ENCODE peak calls at places on chromosomes 6 and 20, in ten cellular contexts. One of them, this sample, is unnamed.

GRCh38 chr20:62068997-62069396 is 3.3 kb upstream of the TAF4 start:
- DNase-seq in aorta: no peak
- DNase-seq in tibial nerve: no peak
- DNase-seq in iPS DF 6.9: no peak
- DNase-seq in transverse colon: peak; percentile 22
- DNase-seq in testis: no peak
- DNase-seq in kidney: no peak
- DNase-seq in CD8-positive, alpha-beta T cell: no peak
- DNase-seq in psoas muscle: no peak
- DNase-seq in naive thymus-derived CD4-positive, alpha-beta T cell: no peak
- DNase-seq in this sample: peak; percentile 20

GRCh38 chr6:33410711-33411631 is at the start of gene PHF1:
- DNase-seq in naive thymus-derived CD4-positive, alpha-beta T cell: no peak
- DNase-seq in CD8-positive, alpha-beta T cell: no peak
- DNase-seq in testis: peak; percentile 42
- DNase-seq in psoas muscle: no peak
- DNase-seq in tibial nerve: no peak
- DNase-seq in aorta: peak; percentile 92
- DNase-seq in iPS DF 6.9: no peak
- DNase-seq in transverse colon: peak; percentile 84
- DNase-seq in kidney: peak; percentile 94
- DNase-seq in this sample: peak; percentile 96

GRCh38 chr20:36541227-36542018 is at the start of gene MYL9:
- DNase-seq in transverse colon: peak; percentile 89
- DNase-seq in aorta: peak; percentile 98
- DNase-seq in naive thymus-derived CD4-positive, alpha-beta T cell: no peak
- DNase-seq in psoas muscle: peak; percentile 91
- DNase-seq in testis: peak; percentile 97
- DNase-seq in tibial nerve: peak; percentile 94
- DNase-seq in iPS DF 6.9: no peak
- DNase-seq in kidney: peak; percentile 98
- DNase-seq in CD8-positive, alpha-beta T cell: no peak
- DNase-seq in this sample: peak; percentile 94

GRCh38 chr6:163670283-163670682 is 255.8 kb downstream of the QKI start:
- DNase-seq in naive thymus-derived CD4-positive, alpha-beta T cell: no peak
- DNase-seq in iPS DF 6.9: no peak
- DNase-seq in testis: no peak
- DNase-seq in aorta: no peak
- DNase-seq in transverse colon: no peak
- DNase-seq in tibial nerve: no peak
- DNase-seq in kidney: no peak
- DNase-seq in CD8-positive, alpha-beta T cell: no peak
- DNase-seq in psoas muscle: no peak
- DNase-seq in this sample: no peak

GRCh38 chr20:39214778-39215177 is 252.6 kb downstream of the DHX35 start:
- DNase-seq in aorta: no peak
- DNase-seq in psoas muscle: no peak
- DNase-seq in transverse colon: no peak
- DNase-seq in testis: no peak
- DNase-seq in iPS DF 6.9: no peak
- DNase-seq in kidney: no peak
- DNase-seq in naive thymus-derived CD4-positive, alpha-beta T cell: no peak
- DNase-seq in CD8-positive, alpha-beta T cell: no peak
- DNase-seq in tibial nerve: no peak
- DNase-seq in this sample: peak; percentile 29

GRCh38 chr6:39076993-39077535 is 28.5 kb downstream of the GLP1R start:
- DNase-seq in iPS DF 6.9: no peak
- DNase-seq in tibial nerve: no peak
- DNase-seq in psoas muscle: no peak
- DNase-seq in testis: no peak
- DNase-seq in CD8-positive, alpha-beta T cell: peak; percentile 32
- DNase-seq in aorta: no peak
- DNase-seq in transverse colon: no peak
- DNase-seq in kidney: no peak
- DNase-seq in naive thymus-derived CD4-positive, alpha-beta T cell: no peak
- DNase-seq in this sample: no peak

GRCh38 chr6:157813191-157813590 is 9.9 kb upstream of the SNX9 start:
- DNase-seq in aorta: no peak
- DNase-seq in kidney: no peak
- DNase-seq in naive thymus-derived CD4-positive, alpha-beta T cell: no peak
- DNase-seq in transverse colon: no peak
- DNase-seq in testis: peak; percentile 81
- DNase-seq in tibial nerve: no peak
- DNase-seq in CD8-positive, alpha-beta T cell: no peak
- DNase-seq in psoas muscle: no peak
- DNase-seq in iPS DF 6.9: no peak
- DNase-seq in this sample: no peak

GRCh38 chr20:40952231-40952630 is 76.4 kb upstream of the TOP1 start:
- DNase-seq in aorta: no peak
- DNase-seq in naive thymus-derived CD4-positive, alpha-beta T cell: no peak
- DNase-seq in CD8-positive, alpha-beta T cell: peak; percentile 29
- DNase-seq in transverse colon: no peak
- DNase-seq in kidney: no peak
- DNase-seq in iPS DF 6.9: no peak
- DNase-seq in psoas muscle: no peak
- DNase-seq in tibial nerve: no peak
- DNase-seq in testis: no peak
- DNase-seq in this sample: no peak

GRCh38 chr20:18138639-18139583 is 1.2 kb downstream of the KAT14 start:
- DNase-seq in kidney: no peak
- DNase-seq in iPS DF 6.9: no peak
- DNase-seq in aorta: no peak
- DNase-seq in naive thymus-derived CD4-positive, alpha-beta T cell: no peak
- DNase-seq in CD8-positive, alpha-beta T cell: no peak
- DNase-seq in transverse colon: no peak
- DNase-seq in psoas muscle: no peak
- DNase-seq in tibial nerve: no peak
- DNase-seq in testis: no peak
- DNase-seq in this sample: no peak

GRCh38 chr6:117481278-117481925 is 1.1 kb upstream of the DCBLD1 start:
- DNase-seq in iPS DF 6.9: no peak
- DNase-seq in testis: no peak
- DNase-seq in tibial nerve: no peak
- DNase-seq in kidney: no peak
- DNase-seq in psoas muscle: no peak
- DNase-seq in CD8-positive, alpha-beta T cell: peak; percentile 58
- DNase-seq in aorta: no peak
- DNase-seq in transverse colon: peak; percentile 51
- DNase-seq in naive thymus-derived CD4-positive, alpha-beta T cell: peak; percentile 11
- DNase-seq in this sample: peak; percentile 41

GRCh38 chr20:10971096-10971495 is 297.3 kb upstream of the JAG1 start:
- DNase-seq in aorta: no peak
- DNase-seq in transverse colon: no peak
- DNase-seq in tibial nerve: no peak
- DNase-seq in CD8-positive, alpha-beta T cell: no peak
- DNase-seq in testis: no peak
- DNase-seq in naive thymus-derived CD4-positive, alpha-beta T cell: no peak
- DNase-seq in kidney: no peak
- DNase-seq in iPS DF 6.9: no peak
- DNase-seq in psoas muscle: no peak
- DNase-seq in this sample: no peak

GRCh38 chr6:63574554-63574900 is 2.2 kb downstream of the LOC128125822 start:
- DNase-seq in tibial nerve: no peak
- DNase-seq in psoas muscle: no peak
- DNase-seq in CD8-positive, alpha-beta T cell: no peak
- DNase-seq in naive thymus-derived CD4-positive, alpha-beta T cell: no peak
- DNase-seq in transverse colon: no peak
- DNase-seq in testis: no peak
- DNase-seq in aorta: no peak
- DNase-seq in iPS DF 6.9: no peak
- DNase-seq in kidney: no peak
- DNase-seq in this sample: no peak

GRCh38 chr6:131122007-131122406 is 13.3 kb upstream of the AKAP7 start:
- DNase-seq in tibial nerve: no peak
- DNase-seq in psoas muscle: no peak
- DNase-seq in CD8-positive, alpha-beta T cell: no peak
- DNase-seq in transverse colon: no peak
- DNase-seq in aorta: no peak
- DNase-seq in kidney: no peak
- DNase-seq in iPS DF 6.9: no peak
- DNase-seq in naive thymus-derived CD4-positive, alpha-beta T cell: no peak
- DNase-seq in testis: no peak
- DNase-seq in this sample: no peak

GRCh38 chr6:7137335-7138106 is 29.8 kb downstream of the RREB1 start:
- DNase-seq in psoas muscle: peak; percentile 76
- DNase-seq in CD8-positive, alpha-beta T cell: peak; percentile 63
- DNase-seq in tibial nerve: no peak
- DNase-seq in iPS DF 6.9: no peak
- DNase-seq in aorta: no peak
- DNase-seq in naive thymus-derived CD4-positive, alpha-beta T cell: peak; percentile 62
- DNase-seq in kidney: no peak
- DNase-seq in transverse colon: peak; percentile 61
- DNase-seq in testis: peak; percentile 65
- DNase-seq in this sample: peak; percentile 56

GRCh38 chr6:164827537-164827936 is 481.9 kb downstream of the C6orf118 start:
- DNase-seq in kidney: no peak
- DNase-seq in iPS DF 6.9: no peak
- DNase-seq in aorta: no peak
- DNase-seq in tibial nerve: no peak
- DNase-seq in psoas muscle: no peak
- DNase-seq in testis: no peak
- DNase-seq in CD8-positive, alpha-beta T cell: no peak
- DNase-seq in naive thymus-derived CD4-positive, alpha-beta T cell: no peak
- DNase-seq in transverse colon: no peak
- DNase-seq in this sample: peak; percentile 1

GRCh38 chr20:33336375-33336774 is 53.4 kb downstream of the BPIFB1 start:
- DNase-seq in iPS DF 6.9: no peak
- DNase-seq in psoas muscle: no peak
- DNase-seq in naive thymus-derived CD4-positive, alpha-beta T cell: no peak
- DNase-seq in transverse colon: no peak
- DNase-seq in kidney: no peak
- DNase-seq in tibial nerve: no peak
- DNase-seq in testis: no peak
- DNase-seq in aorta: no peak
- DNase-seq in CD8-positive, alpha-beta T cell: no peak
- DNase-seq in this sample: no peak

GRCh38 chr6:26211963-26212362 is 124.7 kb downstream of the HFE start:
- DNase-seq in kidney: no peak
- DNase-seq in psoas muscle: no peak
- DNase-seq in testis: no peak
- DNase-seq in transverse colon: no peak
- DNase-seq in iPS DF 6.9: no peak
- DNase-seq in naive thymus-derived CD4-positive, alpha-beta T cell: no peak
- DNase-seq in CD8-positive, alpha-beta T cell: no peak
- DNase-seq in tibial nerve: no peak
- DNase-seq in aorta: no peak
- DNase-seq in this sample: no peak

GRCh38 chr6:47132724-47133123 is 90.6 kb upstream of the ADGRF1 start:
- DNase-seq in iPS DF 6.9: no peak
- DNase-seq in psoas muscle: no peak
- DNase-seq in naive thymus-derived CD4-positive, alpha-beta T cell: no peak
- DNase-seq in transverse colon: no peak
- DNase-seq in testis: no peak
- DNase-seq in kidney: no peak
- DNase-seq in aorta: no peak
- DNase-seq in CD8-positive, alpha-beta T cell: no peak
- DNase-seq in tibial nerve: no peak
- DNase-seq in this sample: no peak

GRCh38 chr6:47137073-47137472 is 94.9 kb upstream of the ADGRF1 start:
- DNase-seq in testis: no peak
- DNase-seq in transverse colon: no peak
- DNase-seq in tibial nerve: no peak
- DNase-seq in iPS DF 6.9: no peak
- DNase-seq in aorta: no peak
- DNase-seq in kidney: no peak
- DNase-seq in psoas muscle: no peak
- DNase-seq in CD8-positive, alpha-beta T cell: no peak
- DNase-seq in naive thymus-derived CD4-positive, alpha-beta T cell: no peak
- DNase-seq in this sample: no peak

GRCh38 chr6:47133230-47134000 is 91.3 kb upstream of the ADGRF1 start:
- DNase-seq in testis: no peak
- DNase-seq in CD8-positive, alpha-beta T cell: no peak
- DNase-seq in psoas muscle: no peak
- DNase-seq in iPS DF 6.9: no peak
- DNase-seq in transverse colon: no peak
- DNase-seq in tibial nerve: no peak
- DNase-seq in kidney: no peak
- DNase-seq in aorta: no peak
- DNase-seq in naive thymus-derived CD4-positive, alpha-beta T cell: no peak
- DNase-seq in this sample: no peak

GRCh38 chr6:47135772-47136171 is 93.6 kb upstream of the ADGRF1 start:
- DNase-seq in psoas muscle: no peak
- DNase-seq in kidney: no peak
- DNase-seq in CD8-positive, alpha-beta T cell: no peak
- DNase-seq in testis: no peak
- DNase-seq in transverse colon: no peak
- DNase-seq in naive thymus-derived CD4-positive, alpha-beta T cell: no peak
- DNase-seq in tibial nerve: no peak
- DNase-seq in iPS DF 6.9: no peak
- DNase-seq in aorta: no peak
- DNase-seq in this sample: no peak

GRCh38 chr6:47134476-47135189 is 92.5 kb upstream of the ADGRF1 start:
- DNase-seq in transverse colon: no peak
- DNase-seq in tibial nerve: no peak
- DNase-seq in psoas muscle: no peak
- DNase-seq in iPS DF 6.9: no peak
- DNase-seq in aorta: no peak
- DNase-seq in testis: no peak
- DNase-seq in CD8-positive, alpha-beta T cell: no peak
- DNase-seq in kidney: no peak
- DNase-seq in naive thymus-derived CD4-positive, alpha-beta T cell: no peak
- DNase-seq in this sample: no peak
- H3K4me3 ChIP-seq in transverse colon: no peak overlapping the region
- H3K4me3 ChIP-seq in tibial nerve: no peak overlapping the region
- H3K4me3 ChIP-seq in psoas muscle: peak overlapping the region; percentile 8
- H3K4me3 ChIP-seq in iPS DF 6.9: no peak overlapping the region
- H3K4me3 ChIP-seq in aorta: no peak overlapping the region
- H3K4me3 ChIP-seq in testis: no peak overlapping the region
- H3K4me3 ChIP-seq in CD8-positive, alpha-beta T cell: no peak overlapping the region
- H3K4me3 ChIP-seq in kidney: no peak overlapping the region
- H3K4me3 ChIP-seq in naive thymus-derived CD4-positive, alpha-beta T cell: no peak overlapping the region
- H3K4me3 ChIP-seq in this sample: no peak overlapping the region

GRCh38 chr20:49880724-49881445 is 34.4 kb downstream of the SPATA2 start:
- DNase-seq in naive thymus-derived CD4-positive, alpha-beta T cell: no peak
- DNase-seq in testis: no peak
- DNase-seq in iPS DF 6.9: no peak
- DNase-seq in transverse colon: no peak
- DNase-seq in aorta: no peak
- DNase-seq in kidney: no peak
- DNase-seq in psoas muscle: no peak
- DNase-seq in CD8-positive, alpha-beta T cell: no peak
- DNase-seq in tibial nerve: no peak
- DNase-seq in this sample: no peak
- H3K36me3 ChIP-seq in naive thymus-derived CD4-positive, alpha-beta T cell: peaks cover 77% of the 10 kb centered on the region
- H3K36me3 ChIP-seq in testis: no peaks in the 10 kb centered on the region
- H3K36me3 ChIP-seq in iPS DF 6.9: no peaks in the 10 kb centered on the region
- H3K36me3 ChIP-seq in transverse colon: no peaks in the 10 kb centered on the region
- H3K36me3 ChIP-seq in aorta: no peaks in the 10 kb centered on the region
- H3K36me3 ChIP-seq in kidney: peaks cover 34% of the 10 kb centered on the region
- H3K36me3 ChIP-seq in psoas muscle: peaks cover 7% of the 10 kb centered on the region
- H3K36me3 ChIP-seq in CD8-positive, alpha-beta T cell: peaks cover 15% of the 10 kb centered on the region
- H3K36me3 ChIP-seq in tibial nerve: peaks cover 18% of the 10 kb centered on the region
- H3K36me3 ChIP-seq in this sample: peaks cover 5% of the 10 kb centered on the region

GRCh38 chr6:12324096-12324495 is 33.9 kb downstream of the EDN1 start:
- DNase-seq in testis: no peak
- DNase-seq in kidney: no peak
- DNase-seq in iPS DF 6.9: no peak
- DNase-seq in tibial nerve: no peak
- DNase-seq in CD8-positive, alpha-beta T cell: no peak
- DNase-seq in psoas muscle: no peak
- DNase-seq in naive thymus-derived CD4-positive, alpha-beta T cell: no peak
- DNase-seq in transverse colon: peak; percentile 65
- DNase-seq in aorta: no peak
- DNase-seq in this sample: no peak
- H3K4me3 ChIP-seq in testis: no peak overlapping the region
- H3K4me3 ChIP-seq in kidney: no peak overlapping the region
- H3K4me3 ChIP-seq in iPS DF 6.9: no peak overlapping the region
- H3K4me3 ChIP-seq in tibial nerve: no peak overlapping the region
- H3K4me3 ChIP-seq in CD8-positive, alpha-beta T cell: no peak overlapping the region
- H3K4me3 ChIP-seq in psoas muscle: no peak overlapping the region
- H3K4me3 ChIP-seq in naive thymus-derived CD4-positive, alpha-beta T cell: no peak overlapping the region
- H3K4me3 ChIP-seq in transverse colon: no peak overlapping the region
- H3K4me3 ChIP-seq in aorta: no peak overlapping the region
- H3K4me3 ChIP-seq in this sample: no peak overlapping the region

GRCh38 chr20:44952731-44953130 is 7.5 kb downstream of the TOMM34 start:
- DNase-seq in iPS DF 6.9: no peak
- DNase-seq in kidney: no peak
- DNase-seq in CD8-positive, alpha-beta T cell: no peak
- DNase-seq in tibial nerve: no peak
- DNase-seq in transverse colon: no peak
- DNase-seq in naive thymus-derived CD4-positive, alpha-beta T cell: no peak
- DNase-seq in aorta: no peak
- DNase-seq in psoas muscle: no peak
- DNase-seq in testis: no peak
- DNase-seq in this sample: no peak
- H3K36me3 ChIP-seq in iPS DF 6.9: peaks cover 35% of the 10 kb centered on the region
- H3K36me3 ChIP-seq in kidney: peaks cover 77% of the 10 kb centered on the region
- H3K36me3 ChIP-seq in CD8-positive, alpha-beta T cell: peaks cover 59% of the 10 kb centered on the region
- H3K36me3 ChIP-seq in tibial nerve: peaks cover 19% of the 10 kb centered on the region
- H3K36me3 ChIP-seq in transverse colon: peaks cover 3% of the 10 kb centered on the region
- H3K36me3 ChIP-seq in naive thymus-derived CD4-positive, alpha-beta T cell: peaks cover 83% of the 10 kb centered on the region
- H3K36me3 ChIP-seq in aorta: peaks cover 10% of the 10 kb centered on the region
- H3K36me3 ChIP-seq in psoas muscle: peaks cover 32% of the 10 kb centered on the region
- H3K36me3 ChIP-seq in testis: no peaks in the 10 kb centered on the region
- H3K36me3 ChIP-seq in this sample: peaks cover 42% of the 10 kb centered on the region